ENCODE peak calls at places on chromosomes 5 and 9, in nine cellular contexts. X is GM23248; I is GM13976; L is pulmonary artery endothelial cell; N is activated CD8-positive, alpha-beta T cell treated with anti-CD3 and anti-CD28 coated beads, Interleukin-2, amount 10 ng/mL, durations not matched to agents 7 days and 5 days; W is occipital lobe; H is fibroblast of the aortic adventitia; T is colonic mucosa; D is bronchial epithelial cell. V is an unnamed sample.

GRCh38 chr5:68216737-68217231 is 1.2 kb downstream of the PIK3R1 start:
- DNase-seq in I (no peak), H (peak; percentile 46), D (no peak), W (no peak), L (no peak), N (no peak), X (peak; percentile 62), T (no peak), V (no peak)

GRCh38 chr9:134639994-134640393 is 1.6 kb upstream of the COL5A1 start:
- DNase-seq in W (no peak), H (no peak), T (no peak), X (no peak), I (no peak), D (no peak), L (no peak), N (no peak), V (no peak)

GRCh38 chr5:31421806-31422586 is 109.9 kb downstream of the DROSHA start:
- DNase-seq in X (peak; percentile 30), D (no peak), L (no peak), I (no peak), N (no peak), H (peak; percentile 10), T (no peak), W (no peak), V (no peak)

GRCh38 chr9:69660304-69660703 is 11.9 kb downstream of the APBA1 start:
- DNase-seq in X (no peak), T (no peak), W (no peak), N (no peak), I (no peak), H (no peak), L (no peak), D (no peak), V (no peak)

GRCh38 chr9:76592105-76593010 is 133.4 kb downstream of the GCNT1 start:
- DNase-seq in N (no peak), I (no peak), W (no peak), T (no peak), H (peak; percentile 67), L (no peak), D (no peak), X (peak; percentile 53), V (no peak)

GRCh38 chr9:27382308-27382707 is 85.4 kb upstream of the EQTN start:
- DNase-seq in X (no peak), H (no peak), D (peak; percentile 55), L (no peak), I (no peak), N (no peak), T (peak; percentile 65), W (no peak), V (no peak)

GRCh38 chr5:66113160-66113559 is 30.9 kb upstream of the SREK1 start:
- DNase-seq in L (no peak), W (no peak), X (peak; percentile 84), I (no peak), T (no peak), N (no peak), H (peak; percentile 49), D (peak; percentile 89), V (peak; percentile 16)

GRCh38 chr5:143030349-143030748 is 260.2 kb downstream of the ARHGAP26 start:
- DNase-seq in X (no peak), L (no peak), W (no peak), I (no peak), H (no peak), N (no peak), D (peak; percentile 21), T (no peak), V (no peak)

GRCh38 chr9:117744390-117744789 is 40.2 kb downstream of the TLR4 start:
- DNase-seq in T (no peak), X (no peak), W (no peak), N (peak; percentile 21), I (no peak), H (no peak), D (no peak), L (no peak), V (no peak)

GRCh38 chr9:14910178-14910805 is at the start of gene FREM1:
- DNase-seq in L (no peak), N (no peak), X (peak; percentile 45), D (no peak), I (no peak), H (no peak), W (no peak), T (peak; percentile 47), V (no peak)

GRCh38 chr9:96392263-96392662 is 8.8 kb upstream of the SLC35D2 start:
- DNase-seq in D (no peak), I (no peak), H (no peak), X (no peak), L (no peak), W (no peak), N (no peak), T (no peak), V (no peak)